ENCODE peak calls at places on chromosomes 2 and 18, in ten cellular contexts. Y, B, Z, T, X, Q, N, L, E and H are unnamed samples.

GRCh38 chr2:898319-898718 is 52.3 kb upstream of the SNTG2 start:
- DNase-seq in Y (peak; percentile 16), B (no peak), Z (no peak), T (no peak), X (no peak), Q (no peak), N (peak; percentile 18), L (no peak), E (no peak), H (peak; percentile 85)

GRCh38 chr2:174764281-174765063 is at the start of gene CHRNA1:
- DNase-seq in Y (no peak), B (no peak), Z (no peak), T (no peak), X (no peak), Q (peak; percentile 34), N (no peak), L (peak; percentile 21), E (no peak), H (no peak)

GRCh38 chr18:12334280-12335262 is 26.5 kb downstream of the TUBB6 start:
- DNase-seq in Y (no peak), B (no peak), Z (no peak), T (no peak), X (no peak), Q (no peak), N (no peak), L (no peak), E (peak; percentile 57), H (no peak)

GRCh38 chr18:12038082-12038660 is 55.5 kb upstream of the ANKRD62 start:
- DNase-seq in Y (no peak), B (no peak), Z (no peak), T (no peak), X (no peak), Q (no peak), N (no peak), L (peak; percentile 78), E (peak; percentile 55), H (peak; percentile 84)

GRCh38 chr2:54262015-54262765 is 6.2 kb upstream of the TSPYL6 start:
- DNase-seq in Y (no peak), B (no peak), Z (no peak), T (no peak), X (no peak), Q (peak; percentile 48), N (no peak), L (no peak), E (no peak), H (no peak)

GRCh38 chr2:27258051-27258450 is 4.8 kb downstream of the SLC30A3 start:
- DNase-seq in Y (no peak), B (no peak), Z (no peak), T (no peak), X (no peak), Q (no peak), N (no peak), L (no peak), E (no peak), H (no peak)

GRCh38 chr2:135960598-135961551 is 24.6 kb downstream of the DARS1 start:
- DNase-seq in Y (no peak), B (no peak), Z (no peak), T (no peak), X (no peak), Q (peak; percentile 88), N (no peak), L (peak; percentile 23), E (no peak), H (peak; percentile 9)

GRCh38 chr18:29501952-29502351 is 1325.0 kb upstream of the CDH2 start:
- DNase-seq in Y (no peak), B (no peak), Z (no peak), T (no peak), X (no peak), Q (peak; percentile 79), N (no peak), L (peak; percentile 76), E (no peak), H (no peak)

GRCh38 chr2:109201465-109202420 is 72.7 kb downstream of the SH3RF3 start:
- DNase-seq in Y (no peak), B (no peak), Z (no peak), T (no peak), X (peak; percentile 48), Q (no peak), N (no peak), L (no peak), E (no peak), H (no peak)

GRCh38 chr2:27071990-27072830 is 756 bp upstream of the OST4 start:
- DNase-seq in Y (no peak), B (no peak), Z (peak; percentile 86), T (peak; percentile 35), X (no peak), Q (peak; percentile 90), N (no peak), L (peak; percentile 36), E (peak; percentile 94), H (peak; percentile 90)

GRCh38 chr2:8488001-8488738 is 193.7 kb upstream of the ID2 start:
- DNase-seq in Y (no peak), B (peak; percentile 51), Z (no peak), T (peak; percentile 30), X (no peak), Q (no peak), N (no peak), L (no peak), E (no peak), H (peak; percentile 55)

GRCh38 chr2:197599285-197599965 is 76.0 kb downstream of the RFTN2 start:
- DNase-seq in Y (peak; percentile 39), B (peak; percentile 4), Z (no peak), T (no peak), X (peak; percentile 49), Q (peak; percentile 57), N (peak; percentile 46), L (peak; percentile 58), E (no peak), H (peak; percentile 77)

GRCh38 chr2:75896779-75897366 is 186.2 kb upstream of the GCFC2 start:
- DNase-seq in Y (no peak), B (no peak), Z (no peak), T (no peak), X (no peak), Q (no peak), N (no peak), L (peak; percentile 2), E (no peak), H (peak; percentile 78)

GRCh38 chr2:16613475-16613874 is 52.2 kb downstream of the CYRIA start:
- DNase-seq in Y (no peak), B (no peak), Z (no peak), T (no peak), X (no peak), Q (peak; percentile 45), N (no peak), L (peak; percentile 23), E (no peak), H (peak; percentile 55)

GRCh38 chr18:73715228-73715670 is 432.4 kb downstream of the FBXO15 start:
- DNase-seq in Y (no peak), B (no peak), Z (no peak), T (no peak), X (no peak), Q (peak; percentile 70), N (no peak), L (no peak), E (no peak), H (no peak)

DNA sequence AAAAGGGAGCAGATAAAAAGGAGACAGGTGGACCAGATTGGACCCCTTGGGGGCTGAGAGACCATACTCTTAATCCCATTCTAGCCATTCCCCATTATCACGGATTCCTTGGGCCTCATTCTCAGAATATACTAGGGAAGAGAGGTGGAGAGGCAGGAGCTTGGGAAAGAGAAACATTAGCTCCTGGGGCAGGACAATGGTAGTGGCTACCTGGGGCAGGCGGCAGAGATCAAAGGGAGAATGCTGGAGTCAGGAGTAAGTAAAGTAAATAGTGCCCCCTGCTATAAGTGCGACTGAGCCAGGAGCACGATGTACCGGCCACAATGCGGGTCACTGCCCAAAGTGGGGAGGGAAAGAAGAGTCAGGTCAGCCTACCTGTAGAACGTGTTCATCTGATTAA is 20.4 kb upstream of the IHH start:
- DNase-seq in Y (no peak), B (no peak), Z (no peak), T (no peak), X (no peak), Q (no peak), N (no peak), L (no peak), E (no peak), H (no peak)
- H3K27me3 ChIP-seq in Y (no peaks in the 10 kb centered on the region), B (no peaks in the 10 kb centered on the region), Z (no peaks in the 10 kb centered on the region), T (no peaks in the 10 kb centered on the region), X (no peaks in the 10 kb centered on the region), Q (no peaks in the 10 kb centered on the region), N (no peaks in the 10 kb centered on the region), L (no peaks in the 10 kb centered on the region), E (no peaks in the 10 kb centered on the region), H (no peaks in the 10 kb centered on the region)

GRCh38 chr2:231791107-231791506 is 4.9 kb downstream of the COPS7B start:
- DNase-seq in Y (no peak), B (no peak), Z (no peak), T (no peak), X (no peak), Q (no peak), N (no peak), L (no peak), E (no peak), H (no peak)

GRCh38 chr2:231795525-231796327 is 9.5 kb downstream of the COPS7B start:
- DNase-seq in Y (no peak), B (no peak), Z (no peak), T (no peak), X (peak; percentile 82), Q (peak; percentile 69), N (peak; percentile 81), L (peak; percentile 74), E (no peak), H (no peak)

GRCh38 chr2:231794383-231794782 is 8.1 kb downstream of the COPS7B start:
- DNase-seq in Y (no peak), B (no peak), Z (no peak), T (no peak), X (no peak), Q (no peak), N (no peak), L (no peak), E (no peak), H (no peak)
- H3K4me3 ChIP-seq in Y (no peak overlapping the region), B (no peak overlapping the region), Z (no peak overlapping the region), T (no peak overlapping the region), X (no peak overlapping the region), Q (no peak overlapping the region), N (no peak overlapping the region), L (no peak overlapping the region), E (no peak overlapping the region), H (no peak overlapping the region)

GRCh38 chr18:22559414-22560282 is 141.9 kb upstream of the CTAGE1 start:
- DNase-seq in Y (peak; percentile 56), B (no peak), Z (peak; percentile 79), T (no peak), X (peak; percentile 76), Q (peak; percentile 70), N (no peak), L (peak; percentile 89), E (peak; percentile 85), H (peak; percentile 78)
- H3K27me3 ChIP-seq in Y (no peaks in the 10 kb centered on the region), B (peaks cover 3% of the 10 kb centered on the region), Z (no peaks in the 10 kb centered on the region), T (no peaks in the 10 kb centered on the region), X (no peaks in the 10 kb centered on the region), Q (no peaks in the 10 kb centered on the region), N (no peaks in the 10 kb centered on the region), L (no peaks in the 10 kb centered on the region), E (no peaks in the 10 kb centered on the region), H (peaks cover 37% of the 10 kb centered on the region)

DNA sequence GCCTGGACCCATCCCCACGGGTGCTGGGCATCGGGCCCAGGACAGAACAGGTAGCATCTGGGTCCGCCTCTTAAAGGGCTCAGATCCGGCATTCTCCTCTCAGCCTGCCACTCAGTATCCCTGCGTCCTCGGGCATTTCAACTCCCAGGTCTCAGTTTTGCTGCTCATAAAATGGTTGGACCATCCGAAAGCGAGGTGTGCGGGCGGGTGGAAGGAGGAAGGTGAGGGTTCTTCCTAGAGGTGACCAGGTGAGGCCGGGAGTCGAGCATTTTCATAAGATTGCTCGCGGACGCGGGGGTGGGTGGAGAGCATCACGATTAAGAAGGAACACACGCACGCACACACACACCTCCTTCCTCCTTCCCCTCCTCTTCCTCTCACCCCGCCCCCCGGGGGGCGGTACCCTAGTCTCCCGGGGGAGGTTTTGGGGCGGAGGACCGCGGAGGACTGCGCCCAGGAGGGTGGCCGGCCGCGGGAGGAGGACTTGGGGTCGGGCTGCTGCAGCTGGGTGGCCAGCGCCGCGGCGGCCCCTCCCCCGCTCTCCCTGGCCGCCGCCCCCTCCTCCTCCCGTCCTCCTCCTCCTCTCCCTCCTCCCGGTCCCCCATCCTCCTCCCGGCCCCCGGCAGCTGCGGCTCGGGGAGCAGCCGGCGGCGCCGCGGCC is 97.9 kb upstream of the GPR45 start:
- DNase-seq in Y (no peak), B (no peak), Z (no peak), T (no peak), X (no peak), Q (no peak), N (no peak), L (no peak), E (peak; percentile 36), H (peak; percentile 92)
- H3K4me3 ChIP-seq in Y (no peak overlapping the region), B (peak overlapping the region; percentile 41), Z (peak overlapping the region; percentile 44), T (peak overlapping the region; percentile 40), X (peak overlapping the region; percentile 24), Q (no peak overlapping the region), N (peak overlapping the region; percentile 47), L (peak overlapping the region; percentile 63), E (peak overlapping the region; percentile 19), H (peak overlapping the region; percentile 57)